ENCODE peak calls at places on chromosomes 3 and 15, in nine cellular contexts. F is left cardiac atrium, C is GM13977, E is T follicular helper cell, Z is T-helper 9 cell, W is endothelial cell, V is HTR-8/SVneo, P is T-helper 2 cell, B is GM19239. X is an unnamed sample.

GRCh38 chr15:90388462-90389182 is 580 bp downstream of the IQGAP1 start:
- DNase-seq in C (peak; percentile 64), V (no peak), E (peak; percentile 32), W (peak; percentile 55), Z (peak; percentile 46), P (peak; percentile 41), B (no peak), F (peak; percentile 81), X (peak; percentile 71)

GRCh38 chr3:145952541-145952940 is 208.4 kb downstream of the PLOD2 start:
- DNase-seq in V (no peak), P (no peak), C (no peak), Z (no peak), B (no peak), W (no peak), F (no peak), E (no peak), X (no peak)

GRCh38 chr3:58325525-58325992 is 7.1 kb upstream of the PXK start:
- DNase-seq in F (no peak), P (no peak), W (no peak), Z (no peak), V (no peak), B (no peak), E (no peak), C (no peak), X (no peak)

GRCh38 chr3:52827441-52827840 is 3.0 kb downstream of the ITIH4 start:
- DNase-seq in F (no peak), B (no peak), V (no peak), E (no peak), P (no peak), W (no peak), Z (no peak), C (no peak), X (no peak)

GRCh38 chr3:107684431-107684925 is 161.7 kb downstream of the BBX start:
- DNase-seq in E (peak; percentile 10), V (no peak), B (no peak), Z (no peak), W (no peak), C (no peak), F (no peak), P (no peak), X (no peak)

GRCh38 chr15:60797444-60798040 is 318.6 kb upstream of the ICE2 start:
- DNase-seq in B (no peak), Z (no peak), C (no peak), W (no peak), P (no peak), F (no peak), E (no peak), V (no peak), X (no peak)

GRCh38 chr3:159480046-159480445 is 508.6 kb upstream of the IL12A start:
- DNase-seq in B (no peak), E (no peak), W (no peak), C (no peak), V (no peak), P (no peak), F (no peak), Z (no peak), X (no peak)

GRCh38 chr3:112973325-112974177 is 1.4 kb downstream of the CD200R1 start:
- DNase-seq in Z (no peak), F (no peak), C (peak; percentile 18), V (no peak), W (no peak), B (no peak), P (no peak), E (no peak), X (no peak)